ENCODE peak calls at places on chromosomes 16 and 17, in six cellular contexts. One of them, this sample, is unnamed.

GRCh38 chr16:24986512-24987303 is 28.5 kb downstream of the ARHGAP17 start:
- DNase-seq in head of caudate nucleus: no peak
- DNase-seq in heart left ventricle: peak; percentile 61
- DNase-seq in SHP77: no peak
- DNase-seq in lung: no peak
- DNase-seq in NCI-H1105: no peak
- DNase-seq in this sample: peak; percentile 79

GRCh38 chr16:64962786-64963185 is 159.1 kb downstream of the CDH11 start:
- DNase-seq in lung: no peak
- DNase-seq in NCI-H1105: no peak
- DNase-seq in heart left ventricle: no peak
- DNase-seq in SHP77: no peak
- DNase-seq in head of caudate nucleus: no peak
- DNase-seq in this sample: no peak

GRCh38 chr16:50474138-50474537 is 74.1 kb upstream of the NKD1 start:
- DNase-seq in heart left ventricle: no peak
- DNase-seq in lung: no peak
- DNase-seq in SHP77: no peak
- DNase-seq in head of caudate nucleus: no peak
- DNase-seq in NCI-H1105: peak; percentile 12
- DNase-seq in this sample: no peak

GRCh38 chr16:72739577-72739976 is 308.4 kb downstream of the ZFHX3 start:
- DNase-seq in NCI-H1105: no peak
- DNase-seq in lung: no peak
- DNase-seq in heart left ventricle: no peak
- DNase-seq in head of caudate nucleus: no peak
- DNase-seq in SHP77: no peak
- DNase-seq in this sample: peak; percentile 29

GRCh38 chr17:7019406-7019805 is 3.4 kb upstream of the BCL6B start:
- DNase-seq in heart left ventricle: no peak
- DNase-seq in lung: no peak
- DNase-seq in SHP77: no peak
- DNase-seq in NCI-H1105: no peak
- DNase-seq in head of caudate nucleus: no peak
- DNase-seq in this sample: no peak

GRCh38 chr17:73410586-73411329 is 99.0 kb upstream of the CDC42EP4 start:
- DNase-seq in NCI-H1105: no peak
- DNase-seq in heart left ventricle: peak; percentile 30
- DNase-seq in SHP77: no peak
- DNase-seq in head of caudate nucleus: no peak
- DNase-seq in lung: no peak
- DNase-seq in this sample: no peak

GRCh38 chr17:74368341-74369152 is 1.2 kb downstream of the GPR142 start:
- DNase-seq in lung: peak; percentile 74
- DNase-seq in NCI-H1105: peak; percentile 24
- DNase-seq in heart left ventricle: peak; percentile 76
- DNase-seq in SHP77: peak; percentile 82
- DNase-seq in head of caudate nucleus: peak; percentile 76
- DNase-seq in this sample: peak; percentile 2

GRCh38 chr17:66466933-66467367 is 164.5 kb downstream of the PRKCA start:
- DNase-seq in lung: peak; percentile 47
- DNase-seq in head of caudate nucleus: no peak
- DNase-seq in SHP77: no peak
- DNase-seq in NCI-H1105: no peak
- DNase-seq in heart left ventricle: no peak
- DNase-seq in this sample: peak; percentile 99

GRCh38 chr17:70060415-70060814 is 14.6 kb upstream of the KCNJ16 start:
- DNase-seq in NCI-H1105: peak; percentile 16
- DNase-seq in lung: no peak
- DNase-seq in heart left ventricle: no peak
- DNase-seq in SHP77: no peak
- DNase-seq in head of caudate nucleus: no peak
- DNase-seq in this sample: no peak

GRCh38 chr16:81451753-81452680 is 7.4 kb downstream of the CMIP start:
- DNase-seq in head of caudate nucleus: peak; percentile 47
- DNase-seq in SHP77: no peak
- DNase-seq in lung: no peak
- DNase-seq in NCI-H1105: no peak
- DNase-seq in heart left ventricle: peak; percentile 59
- DNase-seq in this sample: no peak

GRCh38 chr16:12159028-12159427 is 182.5 kb downstream of the SNX29 start:
- DNase-seq in SHP77: no peak
- DNase-seq in lung: no peak
- DNase-seq in head of caudate nucleus: no peak
- DNase-seq in heart left ventricle: no peak
- DNase-seq in NCI-H1105: no peak
- DNase-seq in this sample: no peak

GRCh38 chr16:46688101-46688656 is 799 bp downstream of the VPS35 start:
- DNase-seq in heart left ventricle: peak; percentile 32
- DNase-seq in head of caudate nucleus: peak; percentile 23
- DNase-seq in SHP77: no peak
- DNase-seq in lung: peak; percentile 51
- DNase-seq in NCI-H1105: no peak
- DNase-seq in this sample: no peak

GRCh38 chr17:58679263-58680037 is 12.4 kb downstream of the TEX14 start:
- DNase-seq in head of caudate nucleus: no peak
- DNase-seq in lung: no peak
- DNase-seq in SHP77: peak; percentile 83
- DNase-seq in NCI-H1105: no peak
- DNase-seq in heart left ventricle: no peak
- DNase-seq in this sample: peak; percentile 58

This sample was measured in HCEC 1CT.